ENCODE peak calls at places on chromosomes 4 and X, in eight cellular contexts. G is CD8-positive, alpha-beta memory T cell; K is fibroblast of mammary gland; N is mucosa of descending colon; T is cardiac fibroblast; H is K562; O is H1; Z is IMR-90. S is an unnamed sample.

GRCh38 chrX:69988955-69989394 is 60.8 kb downstream of the AWAT2 start:
- DNase-seq in G (no peak), K (peak), N (no peak), H (no peak), Z (no peak), T (peak), O (no peak), S (peak)

GRCh38 chr4:67927251-67927650 is 36.0 kb downstream of the TMPRSS11A start:
- DNase-seq in T (no peak), O (no peak), G (no peak), K (no peak), Z (no peak), N (no peak), H (no peak), S (no peak)

GRCh38 chr4:113878718-113879117 is 100.7 kb downstream of the ARSJ start:
- DNase-seq in O (peak), Z (peak), K (peak), N (no peak), T (peak), G (no peak), H (peak), S (peak)

GRCh38 chr4:178415925-178416324 is 973.7 kb upstream of the AGA start:
- DNase-seq in N (no peak), Z (no peak), H (no peak), O (no peak), G (no peak), T (no peak), K (no peak), S (no peak)

GRCh38 chrX:72540318-72540717 is 32.3 kb downstream of the HDAC8 start:
- DNase-seq in G (no peak), O (no peak), H (peak), T (peak), Z (peak), N (no peak), K (peak), S (peak)

GRCh38 chrX:74434336-74434735 is 13.0 kb downstream of the SLC16A2 start:
- DNase-seq in K (no peak), Z (no peak), O (no peak), T (no peak), G (no peak), N (no peak), H (no peak), S (no peak)

GRCh38 chr4:53804719-53805118 is 213.4 kb upstream of the LNX1 start:
- DNase-seq in K (peak), H (peak), Z (no peak), N (peak), G (no peak), T (peak), O (peak), S (peak)

GRCh38 chrX:141439651-141440050 is 144.9 kb downstream of the SPANXA1 start:
- DNase-seq in O (no peak), H (no peak), T (peak), Z (peak), G (no peak), N (no peak), K (peak), S (no peak)

GRCh38 chrX:10158279-10158939 is 1.6 kb downstream of the CLCN4 start:
- DNase-seq in K (no peak), Z (no peak), G (no peak), N (no peak), H (no peak), O (peak), T (no peak), S (peak)

GRCh38 chr4:32884198-32884597 is 2164.0 kb downstream of the PCDH7 start:
- DNase-seq in N (no peak), G (no peak), K (peak), T (no peak), Z (no peak), O (no peak), H (no peak), S (no peak)

GRCh38 chrX:34879361-34879760 is 63.2 kb upstream of the FAM47B start:
- DNase-seq in K (peak), G (no peak), N (no peak), H (no peak), O (no peak), T (no peak), Z (peak), S (peak)

GRCh38 chrX:12970691-12971202 is 4.2 kb upstream of the TMSB4X start:
- DNase-seq in Z (peak), T (peak), G (no peak), H (peak), O (no peak), K (peak), N (no peak), S (peak)

GRCh38 chr4:184409502-184409901 is 64.8 kb downstream of the IRF2 start:
- DNase-seq in T (no peak), G (no peak), H (no peak), Z (no peak), K (no peak), O (no peak), N (no peak), S (no peak)

GRCh38 chr4:129929052-129929451 is 833.1 kb downstream of the C4orf33 start:
- DNase-seq in G (no peak), T (no peak), Z (no peak), H (no peak), O (no peak), N (no peak), K (peak), S (peak)

DNA sequence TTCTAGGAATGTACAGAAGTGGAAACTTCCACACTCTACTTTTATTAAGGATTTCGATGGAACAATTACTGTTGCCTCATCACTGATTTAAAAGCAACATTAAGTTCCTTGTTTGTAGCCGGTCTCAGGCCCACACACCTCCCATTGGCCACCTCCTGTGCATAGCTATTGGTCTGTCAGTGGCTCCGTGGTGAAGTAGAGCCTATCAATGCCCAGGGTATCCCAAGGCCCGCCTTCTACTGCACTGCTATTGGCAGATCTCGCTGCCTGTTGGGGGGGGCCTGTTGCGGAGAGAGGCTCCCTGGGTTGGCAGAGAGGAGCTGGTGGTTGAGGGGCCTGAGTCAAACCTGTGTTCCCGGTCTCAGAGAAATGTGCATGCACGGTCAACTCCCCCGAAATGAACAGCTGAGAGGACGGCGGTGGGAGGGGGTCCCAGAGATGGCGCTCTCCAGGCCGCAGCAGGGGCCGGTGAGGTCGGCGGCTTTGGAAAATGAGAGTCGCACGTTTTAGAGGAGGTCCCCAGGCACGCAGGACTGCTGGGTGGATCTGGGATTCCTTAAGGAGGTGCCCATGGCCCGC is 4.9 kb upstream of the ARAF start:
- DNase-seq in Z (peak), T (peak), G (peak), H (peak), K (peak), O (peak), N (peak), S (peak)
- H3K4me3 ChIP-seq in Z (peak), T (peak), G (peak), H (peak), K (peak), O (peak), N (no peak), S (peak)

GRCh38 chr4:123444298-123444731 is 47.7 kb downstream of the SPRY1 start:
- DNase-seq in O (peak), N (peak), G (no peak), T (peak), H (peak), K (peak), Z (peak), S (peak)
- H3K4me3 ChIP-seq in O (peak), N (no peak), G (no peak), T (no peak), H (no peak), K (no peak), Z (no peak), S (no peak)

GRCh38 chrX:77900688-77901087 is 1.4 kb downstream of the COX7B start:
- DNase-seq in T (peak), Z (no peak), O (no peak), N (no peak), G (no peak), H (no peak), K (peak), S (no peak)

GRCh38 chrX:77899081-77899828 is at the start of gene COX7B:
- DNase-seq in K (peak), T (peak), N (peak), O (peak), H (peak), Z (peak), G (peak), S (peak)

GRCh38 chrX:77901506-77901905 is 2.2 kb downstream of the COX7B start:
- DNase-seq in K (no peak), N (no peak), T (no peak), O (no peak), G (no peak), Z (no peak), H (no peak), S (no peak)
- H3K4me3 ChIP-seq in K (no peak), N (no peak), T (no peak), O (no peak), G (no peak), Z (no peak), H (no peak), S (no peak)

DNA sequence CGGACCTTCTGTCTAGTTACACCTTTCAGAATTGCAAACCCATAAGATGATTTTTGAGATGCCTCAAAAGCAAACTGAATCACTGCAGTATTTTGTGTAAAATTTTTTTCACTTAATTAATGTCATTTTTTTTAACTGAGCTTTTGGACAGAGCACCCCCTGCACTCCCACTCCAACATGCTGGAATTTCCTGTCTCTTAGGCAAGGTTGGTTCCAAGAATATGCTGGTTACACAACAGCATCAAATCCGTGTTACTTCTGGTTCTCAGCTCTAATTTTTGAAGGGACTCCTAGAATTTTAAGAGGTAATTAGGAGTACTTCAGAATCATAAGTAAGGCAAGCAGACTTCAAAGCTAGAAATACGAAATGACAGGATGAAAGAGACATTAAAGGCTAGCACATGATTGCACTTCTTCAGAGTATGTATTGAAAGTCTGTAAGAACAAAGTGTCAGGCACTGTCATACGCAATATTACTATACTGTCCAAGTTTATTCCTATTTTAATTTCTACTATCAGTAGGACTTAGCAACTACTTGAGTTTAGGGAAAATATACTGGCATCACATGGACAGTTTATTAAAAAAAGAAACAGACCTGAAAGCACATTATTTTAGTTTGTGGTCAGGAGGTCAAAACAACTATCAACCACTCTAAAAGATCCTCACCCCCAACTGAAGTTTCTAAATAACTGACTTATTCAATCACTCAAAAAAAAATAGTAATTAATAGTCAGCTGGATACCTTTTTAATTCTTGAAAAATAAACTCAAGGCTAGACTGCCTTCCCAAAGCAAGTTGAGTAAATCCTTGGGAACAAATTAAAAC is 1.6 kb upstream of the JCHAIN start:
- DNase-seq in H (no peak), O (no peak), G (no peak), N (no peak), K (peak), T (peak), Z (peak), S (no peak)
- H3K4me3 ChIP-seq in H (no peak), O (no peak), G (no peak), N (no peak), K (no peak), T (no peak), Z (no peak), S (no peak)

GRCh38 chrX:113975441-113975840 is 608.4 kb upstream of the HTR2C start:
- DNase-seq in Z (no peak), T (no peak), O (no peak), G (no peak), K (no peak), H (no peak), N (no peak), S (no peak)

GRCh38 chrX:113977887-113978286 is 606.0 kb upstream of the HTR2C start:
- DNase-seq in O (no peak), H (no peak), T (no peak), K (no peak), G (no peak), Z (no peak), N (no peak), S (no peak)

GRCh38 chrX:113986427-113986826 is 597.5 kb upstream of the HTR2C start:
- DNase-seq in H (no peak), Z (no peak), G (no peak), T (no peak), O (no peak), N (no peak), K (no peak), S (no peak)

GRCh38 chrX:113982766-113983165 is 601.1 kb upstream of the HTR2C start:
- DNase-seq in O (no peak), K (no peak), N (no peak), H (no peak), G (no peak), T (no peak), Z (no peak), S (no peak)

GRCh38 chrX:113980953-113981352 is 602.9 kb upstream of the HTR2C start:
- DNase-seq in O (no peak), N (no peak), K (no peak), G (no peak), T (no peak), H (no peak), Z (no peak), S (no peak)
- H3K4me3 ChIP-seq in O (no peak), N (no peak), K (no peak), G (no peak), T (no peak), H (no peak), Z (no peak), S (no peak)

DNA sequence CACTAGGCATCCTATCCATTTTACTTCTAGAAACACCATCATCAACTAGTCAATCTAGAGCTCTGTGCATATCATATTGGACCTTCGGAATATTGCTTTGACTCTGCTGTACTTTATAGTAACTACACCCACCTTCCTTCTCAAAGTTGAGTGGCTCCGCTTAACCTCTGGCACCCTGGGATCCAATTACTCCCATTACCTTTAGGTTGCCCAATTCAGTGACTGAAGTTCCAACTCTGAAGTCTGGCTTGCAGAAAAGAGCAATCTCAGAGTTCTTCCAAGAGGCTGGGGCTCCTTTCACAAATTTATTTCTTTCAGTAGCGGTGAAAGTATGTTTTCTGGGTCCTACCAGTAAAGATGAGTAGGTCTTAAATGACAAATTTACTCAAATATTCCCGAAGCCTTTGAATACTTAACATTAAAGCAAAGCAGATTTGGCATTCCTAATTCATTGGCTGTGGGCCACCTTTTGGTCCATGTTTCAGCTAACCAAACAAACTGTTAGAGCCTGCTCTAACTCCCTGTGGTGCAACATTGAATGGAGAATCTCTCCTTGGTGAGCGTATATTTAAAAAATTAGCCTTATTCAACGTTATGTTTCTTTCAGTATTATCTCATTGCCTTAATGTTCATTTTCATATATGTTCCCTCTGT is 1215.8 kb downstream of the RAPGEF2 start:
- DNase-seq in K (no peak), T (no peak), N (no peak), O (no peak), Z (no peak), H (no peak), G (no peak), S (no peak)
- H3K4me3 ChIP-seq in K (no peak), T (no peak), N (no peak), O (no peak), Z (no peak), H (no peak), G (no peak), S (no peak)

DNA sequence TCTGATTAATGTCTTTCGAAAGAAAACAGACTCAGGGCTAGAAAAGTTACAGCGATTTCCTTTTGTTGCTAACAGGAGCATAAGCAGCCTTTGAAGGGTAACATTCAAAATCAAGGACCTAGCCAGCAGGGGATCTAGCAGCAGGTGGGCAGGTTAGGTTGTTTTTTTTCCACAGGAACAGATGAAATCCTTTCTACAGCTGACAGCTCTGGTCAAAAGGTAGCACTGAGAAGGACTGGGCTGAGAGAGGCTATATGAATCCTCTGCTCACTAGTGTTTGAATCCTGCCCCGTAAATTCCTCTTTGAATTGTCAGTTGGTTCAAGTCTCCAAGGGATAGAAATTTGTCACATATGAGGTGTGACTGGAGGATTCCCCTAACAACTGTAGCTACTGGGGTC is 188.2 kb downstream of the SH2D1A start:
- DNase-seq in T (no peak), O (no peak), N (no peak), G (no peak), H (no peak), K (no peak), Z (no peak), S (no peak)
- H3K4me3 ChIP-seq in T (no peak), O (no peak), N (no peak), G (no peak), H (no peak), K (no peak), Z (no peak), S (no peak)